ENCODE peak calls at places on chromosome 7, in eight cellular contexts. One of them, this sample, is unnamed.

GRCh38 chr7:24392774-24393173 is 108.8 kb downstream of the NPY start:
- DNase-seq in ovary: no peak
- DNase-seq in stomach: no peak
- DNase-seq in upper lobe of left lung: no peak
- DNase-seq in HepG2: no peak
- DNase-seq in transverse colon: no peak
- DNase-seq in sigmoid colon: no peak
- DNase-seq in H1: no peak
- DNase-seq in this sample: no peak

GRCh38 chr7:116522247-116522646 is 2.6 kb upstream of the CAV1 start:
- DNase-seq in ovary: no peak
- DNase-seq in stomach: no peak
- DNase-seq in upper lobe of left lung: no peak
- DNase-seq in HepG2: peak
- DNase-seq in transverse colon: no peak
- DNase-seq in sigmoid colon: no peak
- DNase-seq in H1: no peak
- DNase-seq in this sample: no peak

GRCh38 chr7:157550300-157551275 is 213.8 kb downstream of the DNAJB6 start:
- DNase-seq in ovary: no peak
- DNase-seq in stomach: no peak
- DNase-seq in upper lobe of left lung: no peak
- DNase-seq in HepG2: no peak
- DNase-seq in transverse colon: no peak
- DNase-seq in sigmoid colon: peak
- DNase-seq in H1: no peak
- DNase-seq in this sample: no peak

GRCh38 chr7:128918266-128918665 is 7.8 kb upstream of the KCP start:
- DNase-seq in ovary: no peak
- DNase-seq in stomach: no peak
- DNase-seq in upper lobe of left lung: no peak
- DNase-seq in HepG2: no peak
- DNase-seq in transverse colon: no peak
- DNase-seq in sigmoid colon: peak
- DNase-seq in H1: no peak
- DNase-seq in this sample: no peak

GRCh38 chr7:137492889-137493288 is 149.4 kb upstream of the PTN start:
- DNase-seq in ovary: no peak
- DNase-seq in stomach: no peak
- DNase-seq in upper lobe of left lung: peak
- DNase-seq in HepG2: no peak
- DNase-seq in transverse colon: no peak
- DNase-seq in sigmoid colon: no peak
- DNase-seq in H1: no peak
- DNase-seq in this sample: no peak

GRCh38 chr7:151088856-151089699 is 2.8 kb downstream of the AGAP3 start:
- DNase-seq in ovary: peak
- DNase-seq in stomach: peak
- DNase-seq in upper lobe of left lung: peak
- DNase-seq in HepG2: peak
- DNase-seq in transverse colon: peak
- DNase-seq in sigmoid colon: peak
- DNase-seq in H1: no peak
- DNase-seq in this sample: peak

GRCh38 chr7:116524609-116525297 is at the start of gene CAV1:
- DNase-seq in ovary: peak
- DNase-seq in stomach: peak
- DNase-seq in upper lobe of left lung: peak
- DNase-seq in HepG2: no peak
- DNase-seq in transverse colon: peak
- DNase-seq in sigmoid colon: peak
- DNase-seq in H1: peak
- DNase-seq in this sample: peak

GRCh38 chr7:157140118-157140905 is 1.6 kb downstream of the UBE3C start:
- DNase-seq in ovary: no peak
- DNase-seq in stomach: no peak
- DNase-seq in upper lobe of left lung: peak
- DNase-seq in HepG2: no peak
- DNase-seq in transverse colon: no peak
- DNase-seq in sigmoid colon: no peak
- DNase-seq in H1: no peak
- DNase-seq in this sample: no peak

GRCh38 chr7:127251458-127252379 is 1.0 kb downstream of the GRM8 start:
- DNase-seq in ovary: no peak
- DNase-seq in stomach: no peak
- DNase-seq in upper lobe of left lung: peak
- DNase-seq in HepG2: no peak
- DNase-seq in transverse colon: peak
- DNase-seq in sigmoid colon: no peak
- DNase-seq in H1: no peak
- DNase-seq in this sample: no peak

GRCh38 chr7:158811461-158811860 is 17.8 kb downstream of the ESYT2 start:
- DNase-seq in ovary: no peak
- DNase-seq in stomach: no peak
- DNase-seq in upper lobe of left lung: no peak
- DNase-seq in HepG2: no peak
- DNase-seq in transverse colon: no peak
- DNase-seq in sigmoid colon: no peak
- DNase-seq in H1: no peak
- DNase-seq in this sample: no peak

DNA sequence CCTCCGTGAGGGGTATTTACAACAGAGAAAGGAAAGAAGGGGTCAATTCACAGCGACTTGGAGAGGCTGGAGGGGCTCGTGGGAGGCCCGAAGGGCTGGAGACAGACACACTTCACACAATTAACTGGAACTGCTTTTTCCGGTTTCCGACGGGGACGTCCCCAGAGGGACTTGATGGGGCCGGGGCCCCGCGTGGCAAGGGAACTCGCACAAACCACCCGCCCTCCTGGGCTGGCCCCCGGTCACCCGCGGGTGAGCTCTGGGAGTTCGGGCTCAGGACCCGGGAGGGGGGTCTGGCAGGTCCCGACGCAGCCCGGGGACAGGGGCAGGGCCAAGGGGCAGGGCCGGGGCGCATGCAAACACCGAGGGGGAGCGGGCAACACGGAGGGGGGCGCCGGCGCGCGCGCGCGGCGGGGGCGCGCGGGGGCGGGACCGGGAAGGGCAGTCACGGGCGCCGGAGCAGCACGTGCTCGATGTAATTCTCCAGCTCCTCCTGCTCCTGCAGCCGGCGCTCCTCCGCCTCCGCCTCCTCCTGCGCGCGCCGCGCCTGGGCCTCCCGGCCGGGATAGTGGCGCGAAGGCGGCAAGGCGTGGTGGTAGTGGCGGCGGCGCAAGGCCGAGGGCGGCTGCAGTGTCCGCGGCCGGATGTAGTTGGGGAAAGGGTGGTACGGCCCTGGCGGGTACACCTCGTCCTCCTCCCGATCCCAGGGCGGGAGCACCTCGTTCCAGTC is 2.7 kb downstream of the VGF start:
- DNase-seq in ovary: no peak
- DNase-seq in stomach: no peak
- DNase-seq in upper lobe of left lung: peak
- DNase-seq in HepG2: no peak
- DNase-seq in transverse colon: peak
- DNase-seq in sigmoid colon: no peak
- DNase-seq in H1: no peak
- DNase-seq in this sample: no peak
- TF ChIP-seq EP300 in ovary: no peak
- TF ChIP-seq EP300 in stomach: no peak
- TF ChIP-seq EP300 in upper lobe of left lung: no peak
- TF ChIP-seq EP300 in HepG2: no peak
- TF ChIP-seq EP300 in transverse colon: no peak
- TF ChIP-seq EP300 in sigmoid colon: no peak
- TF ChIP-seq EP300 in H1: no peak
- TF ChIP-seq EP300 in this sample: no peak

GRCh38 chr7:133978502-133979295 is 148.4 kb upstream of the LRGUK start:
- DNase-seq in ovary: no peak
- DNase-seq in stomach: no peak
- DNase-seq in upper lobe of left lung: no peak
- DNase-seq in HepG2: no peak
- DNase-seq in transverse colon: no peak
- DNase-seq in sigmoid colon: no peak
- DNase-seq in H1: no peak
- DNase-seq in this sample: no peak

GRCh38 chr7:133984023-133984422 is 143.1 kb upstream of the LRGUK start:
- DNase-seq in ovary: no peak
- DNase-seq in stomach: no peak
- DNase-seq in upper lobe of left lung: no peak
- DNase-seq in HepG2: no peak
- DNase-seq in transverse colon: no peak
- DNase-seq in sigmoid colon: no peak
- DNase-seq in H1: no peak
- DNase-seq in this sample: no peak

GRCh38 chr7:133985300-133985699 is 141.8 kb upstream of the LRGUK start:
- DNase-seq in ovary: no peak
- DNase-seq in stomach: no peak
- DNase-seq in upper lobe of left lung: no peak
- DNase-seq in HepG2: no peak
- DNase-seq in transverse colon: no peak
- DNase-seq in sigmoid colon: no peak
- DNase-seq in H1: no peak
- DNase-seq in this sample: no peak

GRCh38 chr7:133977409-133978274 is 149.5 kb upstream of the LRGUK start:
- DNase-seq in ovary: no peak
- DNase-seq in stomach: no peak
- DNase-seq in upper lobe of left lung: no peak
- DNase-seq in HepG2: no peak
- DNase-seq in transverse colon: no peak
- DNase-seq in sigmoid colon: no peak
- DNase-seq in H1: no peak
- DNase-seq in this sample: no peak

DNA sequence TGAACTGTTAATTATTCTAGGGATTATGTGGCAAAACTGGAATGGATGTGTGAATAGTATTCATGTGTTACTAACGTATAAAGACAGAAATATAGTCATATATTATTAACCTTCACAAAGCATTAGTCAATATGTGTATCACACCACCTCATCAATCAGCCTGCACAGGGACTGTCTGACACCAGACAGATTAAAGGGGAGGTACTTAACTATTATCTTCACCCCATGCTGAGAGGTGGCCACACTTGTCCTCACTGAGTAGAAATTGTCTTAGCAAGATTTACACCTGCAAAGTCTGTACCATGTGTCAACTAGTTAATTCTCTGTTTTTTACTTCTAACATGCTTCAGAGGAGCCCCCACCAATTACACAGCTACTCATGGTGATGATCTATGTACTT is 146.3 kb upstream of the LRGUK start:
- DNase-seq in ovary: no peak
- DNase-seq in stomach: no peak
- DNase-seq in upper lobe of left lung: no peak
- DNase-seq in HepG2: no peak
- DNase-seq in transverse colon: no peak
- DNase-seq in sigmoid colon: no peak
- DNase-seq in H1: no peak
- DNase-seq in this sample: no peak
- TF ChIP-seq EP300 in ovary: no peak
- TF ChIP-seq EP300 in stomach: no peak
- TF ChIP-seq EP300 in upper lobe of left lung: no peak
- TF ChIP-seq EP300 in HepG2: no peak
- TF ChIP-seq EP300 in transverse colon: no peak
- TF ChIP-seq EP300 in sigmoid colon: no peak
- TF ChIP-seq EP300 in H1: no peak
- TF ChIP-seq EP300 in this sample: no peak

DNA sequence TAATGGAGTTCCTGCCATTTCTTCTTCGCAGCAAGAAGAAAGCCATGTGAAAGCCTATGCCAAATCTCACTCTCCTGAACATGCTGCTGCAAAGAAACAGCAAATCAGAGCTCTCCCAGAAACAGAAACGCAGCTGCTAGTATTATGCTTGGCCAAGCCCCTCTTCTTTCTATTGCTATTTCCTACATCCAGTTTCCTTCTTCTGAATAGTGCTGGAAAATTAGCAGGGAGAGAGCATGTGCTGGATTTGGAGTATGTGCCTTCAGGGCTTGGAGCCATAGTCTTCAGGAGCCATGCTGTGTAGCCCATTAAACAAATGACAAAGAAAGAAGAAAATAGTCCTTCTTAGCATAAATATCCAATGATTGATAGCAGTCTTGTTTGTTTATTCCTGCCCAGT is 852.0 kb upstream of the PHF14 start:
- DNase-seq in ovary: no peak
- DNase-seq in stomach: no peak
- DNase-seq in upper lobe of left lung: no peak
- DNase-seq in HepG2: no peak
- DNase-seq in transverse colon: no peak
- DNase-seq in sigmoid colon: no peak
- DNase-seq in H1: no peak
- DNase-seq in this sample: no peak
- TF ChIP-seq EP300 in ovary: no peak
- TF ChIP-seq EP300 in stomach: no peak
- TF ChIP-seq EP300 in upper lobe of left lung: no peak
- TF ChIP-seq EP300 in HepG2: no peak
- TF ChIP-seq EP300 in transverse colon: no peak
- TF ChIP-seq EP300 in sigmoid colon: no peak
- TF ChIP-seq EP300 in H1: no peak
- TF ChIP-seq EP300 in this sample: no peak

GRCh38 chr7:31478018-31478417 is 35.9 kb upstream of the ITPRID1 start:
- DNase-seq in ovary: no peak
- DNase-seq in stomach: no peak
- DNase-seq in upper lobe of left lung: no peak
- DNase-seq in HepG2: no peak
- DNase-seq in transverse colon: no peak
- DNase-seq in sigmoid colon: no peak
- DNase-seq in H1: no peak
- DNase-seq in this sample: no peak

GRCh38 chr7:31478744-31479143 is 35.1 kb upstream of the ITPRID1 start:
- DNase-seq in ovary: no peak
- DNase-seq in stomach: no peak
- DNase-seq in upper lobe of left lung: no peak
- DNase-seq in HepG2: no peak
- DNase-seq in transverse colon: no peak
- DNase-seq in sigmoid colon: no peak
- DNase-seq in H1: no peak
- DNase-seq in this sample: no peak

GRCh38 chr7:31476073-31476745 is 37.7 kb upstream of the ITPRID1 start:
- DNase-seq in ovary: no peak
- DNase-seq in stomach: no peak
- DNase-seq in upper lobe of left lung: no peak
- DNase-seq in HepG2: no peak
- DNase-seq in transverse colon: no peak
- DNase-seq in sigmoid colon: no peak
- DNase-seq in H1: no peak
- DNase-seq in this sample: no peak
- TF ChIP-seq EP300 in ovary: no peak
- TF ChIP-seq EP300 in stomach: no peak
- TF ChIP-seq EP300 in upper lobe of left lung: no peak
- TF ChIP-seq EP300 in HepG2: no peak
- TF ChIP-seq EP300 in transverse colon: no peak
- TF ChIP-seq EP300 in sigmoid colon: no peak
- TF ChIP-seq EP300 in H1: no peak
- TF ChIP-seq EP300 in this sample: no peak

This sample was measured in tibial nerve.